ENCODE peak calls at places on chromosomes 12 and 14, in ten cellular contexts. Q is kidney glomerular epithelial cell; T is HS-5; F is trophoblast cell; L is AG09309; O is LoVo; Y is mucosa of descending colon; G is caudate nucleus; R is stimulated activated CD4-positive, alpha-beta T cell treated with anti-CD3 and anti-CD28 coated beads, TNF-alpha, amount 100 ng/mL, for 48 hours; J is AG08395. U is an unnamed sample.

GRCh38 chr14:106691601-106692291 is 1165.4 kb downstream of the TMEM121 start:
- DNase-seq in Q (no peak), T (no peak), F (peak; percentile 4), L (no peak), O (no peak), Y (peak; percentile 40), G (no peak), R (peak; percentile 83), J (no peak), U (peak; percentile 100)

GRCh38 chr14:67187826-67188225 is 1.4 kb upstream of the GARIN2 start:
- DNase-seq in Q (peak; percentile 90), T (peak; percentile 26), F (no peak), L (no peak), O (peak; percentile 25), Y (no peak), G (no peak), R (no peak), J (peak; percentile 14), U (no peak)

GRCh38 chr14:55752580-55753365 is 172.8 kb downstream of the KTN1 start:
- DNase-seq in Q (peak; percentile 67), T (no peak), F (no peak), L (peak; percentile 8), O (peak; percentile 72), Y (peak; percentile 32), G (no peak), R (no peak), J (no peak), U (no peak)

GRCh38 chr12:72267974-72268373 is 4.2 kb upstream of the TRHDE start:
- DNase-seq in Q (no peak), T (no peak), F (no peak), L (no peak), O (no peak), Y (no peak), G (no peak), R (no peak), J (no peak), U (no peak)

GRCh38 chr12:46814143-46814542 is 11.7 kb downstream of the SLC38A4 start:
- DNase-seq in Q (no peak), T (no peak), F (no peak), L (no peak), O (no peak), Y (no peak), G (no peak), R (no peak), J (no peak), U (no peak)

GRCh38 chr12:112855375-112855774 is 51.4 kb upstream of the OAS1 start:
- DNase-seq in Q (no peak), T (no peak), F (no peak), L (no peak), O (peak; percentile 19), Y (no peak), G (no peak), R (no peak), J (no peak), U (no peak)

GRCh38 chr14:104895786-104896642 is 28.7 kb upstream of the PLD4 start:
- DNase-seq in Q (no peak), T (no peak), F (no peak), L (no peak), O (no peak), Y (no peak), G (no peak), R (no peak), J (no peak), U (no peak)

GRCh38 chr14:96165493-96166474 is 38.9 kb upstream of the BDKRB2 start:
- DNase-seq in Q (no peak), T (no peak), F (no peak), L (no peak), O (peak; percentile 45), Y (peak; percentile 33), G (no peak), R (no peak), J (no peak), U (no peak)

GRCh38 chr14:105314287-105315185 is at the start of gene PACS2:
- DNase-seq in Q (peak; percentile 73), T (no peak), F (peak; percentile 94), L (peak; percentile 23), O (peak; percentile 92), Y (peak; percentile 79), G (no peak), R (peak; percentile 55), J (peak; percentile 99), U (peak; percentile 81)

GRCh38 chr12:131711551-131712205 is 788 bp downstream of the SFSWAP start:
- DNase-seq in Q (no peak), T (no peak), F (peak; percentile 40), L (no peak), O (no peak), Y (no peak), G (no peak), R (no peak), J (no peak), U (no peak)

GRCh38 chr12:4268549-4269181 is 4.9 kb upstream of the CCND2 start:
- DNase-seq in Q (no peak), T (no peak), F (no peak), L (no peak), O (no peak), Y (peak; percentile 45), G (no peak), R (no peak), J (no peak), U (no peak)

GRCh38 chr14:68687746-68688145 is 105.1 kb downstream of the ZFP36L1 start:
- DNase-seq in Q (no peak), T (peak; percentile 75), F (peak; percentile 97), L (peak; percentile 81), O (peak; percentile 75), Y (no peak), G (no peak), R (no peak), J (peak; percentile 83), U (no peak)